ENCODE peak calls at places on chromosomes 2 and 18, in four cellular contexts. N is colonic mucosa, Y is heart right ventricle, D is GM12878. I is an unnamed sample.

GRCh38 chr2:128263902-128264331 is 54.8 kb downstream of the HS6ST1 start:
- DNase-seq in D (no peak), N (peak; percentile 69), Y (no peak), I (no peak)

GRCh38 chr2:106104332-106105062 is 89.6 kb downstream of the UXS1 start:
- DNase-seq in N (peak; percentile 62), Y (no peak), D (no peak), I (peak; percentile 66)

GRCh38 chr2:198456418-198456817 is 652.0 kb downstream of the PLCL1 start:
- DNase-seq in D (no peak), Y (no peak), N (no peak), I (no peak)

GRCh38 chr2:109472331-109473005 is 141.3 kb downstream of the SEPTIN10 start:
- DNase-seq in N (no peak), D (no peak), Y (no peak), I (no peak)

GRCh38 chr2:157302492-157303099 is 23.0 kb downstream of the ERMN start:
- DNase-seq in D (peak; percentile 21), Y (no peak), N (no peak), I (peak; percentile 54)

GRCh38 chr2:24926602-24927252 is 6.7 kb upstream of the ADCY3 start:
- DNase-seq in N (peak; percentile 39), D (no peak), Y (peak; percentile 63), I (no peak)

GRCh38 chr18:69259282-69259681 is 141.4 kb upstream of the DOK6 start:
- DNase-seq in Y (no peak), D (no peak), N (no peak), I (no peak)

GRCh38 chr2:69054431-69054830 is 41.5 kb downstream of the ANTXR1 start:
- DNase-seq in D (peak; percentile 17), Y (no peak), N (no peak), I (peak; percentile 70)

GRCh38 chr2:98463081-98463481 is 18.4 kb downstream of the INPP4A start:
- DNase-seq in N (no peak), D (no peak), Y (no peak), I (no peak)

GRCh38 chr2:66301073-66301766 is 133.7 kb upstream of the MEIS1 start:
- DNase-seq in D (no peak), Y (peak; percentile 41), N (no peak), I (peak; percentile 62)

GRCh38 chr2:25991965-25992364 is 9.7 kb upstream of the KIF3C start:
- DNase-seq in D (no peak), Y (no peak), N (no peak), I (no peak)

GRCh38 chr2:238160206-238161129 is 1.7 kb downstream of the ERFE start:
- DNase-seq in N (no peak), Y (peak; percentile 14), D (no peak), I (no peak)
- H3K4me3 ChIP-seq in N (no peak overlapping the region), Y (no peak overlapping the region), D (no peak overlapping the region), I (no peak overlapping the region)

GRCh38 chr2:118763797-118764196 is 83.7 kb downstream of the EN1 start:
- DNase-seq in N (no peak), D (no peak), Y (no peak), I (peak; percentile 8)
- TF ChIP-seq CTCF in N (no peak), D (no peak), Y (no peak), I (peak; percentile 18)

DNA sequence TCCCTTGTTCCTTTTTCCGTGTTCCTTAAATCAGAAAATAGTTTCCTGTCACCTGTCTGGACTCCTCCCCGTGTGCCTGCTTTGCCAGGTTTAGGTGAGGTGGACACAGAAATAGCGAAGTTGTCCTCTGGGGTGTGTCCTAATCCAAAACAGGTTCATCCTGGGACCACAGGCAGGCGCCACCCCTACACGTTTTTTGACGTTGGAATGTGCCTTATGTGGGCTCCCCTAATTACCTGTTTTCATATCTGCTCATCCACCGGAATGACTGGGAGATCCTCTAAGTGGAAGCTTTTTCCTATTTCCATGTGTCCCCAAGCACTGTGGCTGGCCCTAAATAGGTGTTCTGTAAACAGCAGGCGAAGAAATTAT is 49.0 kb upstream of the PAIP2B start:
- DNase-seq in N (no peak), Y (no peak), D (no peak), I (no peak)
- H3K4me3 ChIP-seq in N (peak overlapping the region; percentile 64), Y (peak overlapping the region; percentile 72), D (peak overlapping the region; percentile 78), I (peak overlapping the region; percentile 17)

GRCh38 chr2:7030810-7031209 is 113.6 kb downstream of the RNF144A start:
- DNase-seq in N (no peak), Y (no peak), D (no peak), I (no peak)
- TF ChIP-seq CTCF in N (no peak), Y (no peak), D (no peak), I (no peak)

DNA sequence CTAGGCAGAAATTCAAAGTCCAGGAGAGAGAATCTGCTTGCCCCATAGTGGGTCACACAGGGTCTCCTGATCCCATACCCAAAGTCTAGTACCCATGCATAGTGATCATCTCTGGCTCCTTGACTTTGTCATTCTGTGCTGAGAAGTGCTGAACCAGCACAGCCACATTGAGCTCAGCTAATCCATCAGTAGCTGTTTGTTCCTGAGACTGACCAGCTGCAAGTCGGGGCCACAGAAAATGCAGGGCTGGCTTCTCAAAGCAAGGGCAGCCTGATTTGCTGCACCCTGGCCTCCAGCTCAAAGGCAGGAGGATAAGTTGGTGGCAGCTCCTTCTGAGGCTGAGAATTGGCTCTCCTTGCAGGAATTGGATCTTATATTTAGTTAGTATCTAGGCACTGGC is 72.2 kb downstream of the LYPD1 start:
- DNase-seq in Y (no peak), D (no peak), N (no peak), I (no peak)
- H3K4me3 ChIP-seq in Y (no peak overlapping the region), D (no peak overlapping the region), N (no peak overlapping the region), I (no peak overlapping the region)

DNA sequence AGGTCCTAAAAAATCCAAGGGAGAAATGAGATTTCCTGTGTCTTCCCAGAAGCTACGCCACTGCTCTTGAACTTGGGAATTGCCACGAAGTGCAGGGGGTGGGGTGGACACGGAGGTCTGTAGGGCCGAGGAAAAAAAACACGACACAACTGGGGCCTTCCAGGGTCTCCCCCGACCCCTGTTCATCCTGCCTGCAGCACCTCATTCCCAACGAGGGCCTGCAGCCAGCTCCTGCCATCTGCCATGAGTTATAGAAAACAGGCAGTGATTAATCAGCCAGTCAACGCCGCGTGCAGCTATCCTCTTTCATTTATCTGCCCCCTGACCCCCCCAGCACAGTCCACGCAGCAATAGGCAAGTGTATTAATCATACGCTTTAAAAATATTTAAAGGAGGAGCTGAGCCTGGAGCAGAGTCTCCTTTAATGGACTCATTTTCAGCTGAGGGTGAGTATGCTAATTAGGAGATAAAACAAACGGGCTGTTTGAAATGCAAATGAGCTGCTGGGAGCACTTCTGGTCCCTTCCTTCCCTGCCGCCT is 209.9 kb downstream of the TFCP2L1 start:
- DNase-seq in Y (no peak), D (peak; percentile 5), N (no peak), I (peak; percentile 95)
- TF ChIP-seq CTCF in Y (no peak), D (no peak), N (no peak), I (no peak)

DNA sequence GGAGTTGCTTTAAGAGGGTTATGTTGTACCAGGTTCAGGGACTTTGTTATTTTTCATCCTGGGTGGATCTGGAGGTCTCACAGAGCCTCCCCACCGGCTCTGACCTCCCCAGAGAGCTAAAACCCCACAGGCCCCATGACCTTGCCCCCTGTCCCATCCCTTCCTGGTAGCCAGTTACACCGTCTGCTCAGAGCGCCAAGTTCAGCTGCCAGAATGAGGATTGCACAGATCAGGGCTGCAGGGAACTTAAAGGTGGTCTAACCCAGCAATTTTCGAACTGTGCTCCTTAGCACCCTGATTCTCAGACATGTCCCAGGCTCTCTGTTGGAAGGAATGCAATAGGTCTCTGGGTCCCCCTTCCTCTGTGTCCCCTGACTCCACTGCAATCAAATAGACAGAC is 32.1 kb downstream of the ATOH8 start:
- DNase-seq in Y (no peak), D (no peak), N (no peak), I (no peak)
- H3K4me3 ChIP-seq in Y (no peak overlapping the region), D (no peak overlapping the region), N (no peak overlapping the region), I (no peak overlapping the region)

I was measured in astrocyte of the spinal cord.